ENCODE peak calls at places on chromosomes 1 and 21, in six cellular contexts. One of them, this sample, is unnamed.

GRCh38 chr1:176102243-176102642 is 104.8 kb downstream of the COP1 start:
- DNase-seq in amygdala: no peak
- DNase-seq in kidney: no peak
- DNase-seq in stimulated activated CD8-positive, alpha-beta memory T cell treated with anti-CD3 and anti-CD28 coated beads, Interleukin-4, amount 100 ng/mL, for 1 hour: no peak
- DNase-seq in iPS-NIHi11: peak
- DNase-seq in cardiac muscle cell: peak
- DNase-seq in this sample: no peak

GRCh38 chr21:16061194-16061593 is 331.4 kb downstream of the USP25 start:
- DNase-seq in amygdala: no peak
- DNase-seq in kidney: peak
- DNase-seq in stimulated activated CD8-positive, alpha-beta memory T cell treated with anti-CD3 and anti-CD28 coated beads, Interleukin-4, amount 100 ng/mL, for 1 hour: no peak
- DNase-seq in iPS-NIHi11: no peak
- DNase-seq in cardiac muscle cell: no peak
- DNase-seq in this sample: no peak

GRCh38 chr1:81760487-81761097 is 40.1 kb upstream of the ADGRL2 start:
- DNase-seq in amygdala: no peak
- DNase-seq in kidney: no peak
- DNase-seq in stimulated activated CD8-positive, alpha-beta memory T cell treated with anti-CD3 and anti-CD28 coated beads, Interleukin-4, amount 100 ng/mL, for 1 hour: no peak
- DNase-seq in iPS-NIHi11: no peak
- DNase-seq in cardiac muscle cell: peak
- DNase-seq in this sample: no peak

GRCh38 chr1:245961137-245961540 is 545.9 kb downstream of the SMYD3 start:
- DNase-seq in amygdala: no peak
- DNase-seq in kidney: no peak
- DNase-seq in stimulated activated CD8-positive, alpha-beta memory T cell treated with anti-CD3 and anti-CD28 coated beads, Interleukin-4, amount 100 ng/mL, for 1 hour: no peak
- DNase-seq in iPS-NIHi11: no peak
- DNase-seq in cardiac muscle cell: no peak
- DNase-seq in this sample: no peak

GRCh38 chr1:96579639-96580038 is 141.9 kb upstream of the PTBP2 start:
- DNase-seq in amygdala: no peak
- DNase-seq in kidney: no peak
- DNase-seq in stimulated activated CD8-positive, alpha-beta memory T cell treated with anti-CD3 and anti-CD28 coated beads, Interleukin-4, amount 100 ng/mL, for 1 hour: no peak
- DNase-seq in iPS-NIHi11: no peak
- DNase-seq in cardiac muscle cell: no peak
- DNase-seq in this sample: no peak

GRCh38 chr1:88730995-88731394 is 46.9 kb downstream of the PKN2 start:
- DNase-seq in amygdala: no peak
- DNase-seq in kidney: no peak
- DNase-seq in stimulated activated CD8-positive, alpha-beta memory T cell treated with anti-CD3 and anti-CD28 coated beads, Interleukin-4, amount 100 ng/mL, for 1 hour: no peak
- DNase-seq in iPS-NIHi11: no peak
- DNase-seq in cardiac muscle cell: no peak
- DNase-seq in this sample: no peak

GRCh38 chr1:198842686-198843085 is 203.8 kb downstream of the PTPRC start:
- DNase-seq in amygdala: no peak
- DNase-seq in kidney: no peak
- DNase-seq in stimulated activated CD8-positive, alpha-beta memory T cell treated with anti-CD3 and anti-CD28 coated beads, Interleukin-4, amount 100 ng/mL, for 1 hour: no peak
- DNase-seq in iPS-NIHi11: no peak
- DNase-seq in cardiac muscle cell: no peak
- DNase-seq in this sample: no peak

GRCh38 chr1:156532374-156532773 is 31.8 kb upstream of the MEF2D start:
- DNase-seq in amygdala: no peak
- DNase-seq in kidney: no peak
- DNase-seq in stimulated activated CD8-positive, alpha-beta memory T cell treated with anti-CD3 and anti-CD28 coated beads, Interleukin-4, amount 100 ng/mL, for 1 hour: no peak
- DNase-seq in iPS-NIHi11: no peak
- DNase-seq in cardiac muscle cell: no peak
- DNase-seq in this sample: no peak

GRCh38 chr1:43879996-43880395 is 53.6 kb upstream of the ARTN start:
- DNase-seq in amygdala: no peak
- DNase-seq in kidney: no peak
- DNase-seq in stimulated activated CD8-positive, alpha-beta memory T cell treated with anti-CD3 and anti-CD28 coated beads, Interleukin-4, amount 100 ng/mL, for 1 hour: no peak
- DNase-seq in iPS-NIHi11: no peak
- DNase-seq in cardiac muscle cell: no peak
- DNase-seq in this sample: no peak

GRCh38 chr1:79259390-79260336 is 253.1 kb upstream of the ADGRL4 start:
- DNase-seq in amygdala: no peak
- DNase-seq in kidney: no peak
- DNase-seq in stimulated activated CD8-positive, alpha-beta memory T cell treated with anti-CD3 and anti-CD28 coated beads, Interleukin-4, amount 100 ng/mL, for 1 hour: no peak
- DNase-seq in iPS-NIHi11: peak
- DNase-seq in cardiac muscle cell: peak
- DNase-seq in this sample: no peak

GRCh38 chr1:159171688-159172501 is 480 bp downstream of the CADM3 start:
- DNase-seq in amygdala: peak
- DNase-seq in kidney: peak
- DNase-seq in stimulated activated CD8-positive, alpha-beta memory T cell treated with anti-CD3 and anti-CD28 coated beads, Interleukin-4, amount 100 ng/mL, for 1 hour: no peak
- DNase-seq in iPS-NIHi11: peak
- DNase-seq in cardiac muscle cell: peak
- DNase-seq in this sample: peak

GRCh38 chr1:7110306-7110705 is 325.1 kb downstream of the CAMTA1 start:
- DNase-seq in amygdala: no peak
- DNase-seq in kidney: no peak
- DNase-seq in stimulated activated CD8-positive, alpha-beta memory T cell treated with anti-CD3 and anti-CD28 coated beads, Interleukin-4, amount 100 ng/mL, for 1 hour: no peak
- DNase-seq in iPS-NIHi11: no peak
- DNase-seq in cardiac muscle cell: no peak
- DNase-seq in this sample: no peak

GRCh38 chr1:26970810-26971209 is 10.5 kb upstream of the KDF1 start:
- DNase-seq in amygdala: no peak
- DNase-seq in kidney: no peak
- DNase-seq in stimulated activated CD8-positive, alpha-beta memory T cell treated with anti-CD3 and anti-CD28 coated beads, Interleukin-4, amount 100 ng/mL, for 1 hour: no peak
- DNase-seq in iPS-NIHi11: no peak
- DNase-seq in cardiac muscle cell: no peak
- DNase-seq in this sample: no peak

GRCh38 chr1:246280551-246280950 is 226.5 kb downstream of the SMYD3 start:
- DNase-seq in amygdala: peak
- DNase-seq in kidney: no peak
- DNase-seq in stimulated activated CD8-positive, alpha-beta memory T cell treated with anti-CD3 and anti-CD28 coated beads, Interleukin-4, amount 100 ng/mL, for 1 hour: no peak
- DNase-seq in iPS-NIHi11: no peak
- DNase-seq in cardiac muscle cell: peak
- DNase-seq in this sample: peak

GRCh38 chr1:27428316-27429028 is 36.0 kb downstream of the GPR3 start:
- DNase-seq in amygdala: peak
- DNase-seq in kidney: peak
- DNase-seq in stimulated activated CD8-positive, alpha-beta memory T cell treated with anti-CD3 and anti-CD28 coated beads, Interleukin-4, amount 100 ng/mL, for 1 hour: no peak
- DNase-seq in iPS-NIHi11: peak
- DNase-seq in cardiac muscle cell: peak
- DNase-seq in this sample: peak

GRCh38 chr1:234957330-234958065 is 171.1 kb downstream of the TOMM20 start:
- DNase-seq in amygdala: no peak
- DNase-seq in kidney: no peak
- DNase-seq in stimulated activated CD8-positive, alpha-beta memory T cell treated with anti-CD3 and anti-CD28 coated beads, Interleukin-4, amount 100 ng/mL, for 1 hour: no peak
- DNase-seq in iPS-NIHi11: peak
- DNase-seq in cardiac muscle cell: no peak
- DNase-seq in this sample: no peak